ENCODE peak calls at places on chromosomes 13 and 19, in eight cellular contexts. O is PC-3, C is GM23338, G is MM.1S, M is hepatocyte, S is OCI-LY7, L is HCT116, X is SK-N-SH. W is an unnamed sample. For H3K4me1, the result is how much of the 10 kb centered on the place peaks cover.

GRCh38 chr19:56538761-56539263 is at the start of gene ZFP28:
- DNase-seq in O (no peak), C (peak), G (no peak), M (no peak), S (no peak), L (no peak), X (peak), W (no peak)

GRCh38 chr19:4403005-4403761 is 743 bp downstream of the CHAF1A start:
- DNase-seq in O (peak), C (peak), G (peak), M (no peak), S (peak), L (no peak), X (no peak), W (peak)

GRCh38 chr13:18991054-18991453 is 190.6 kb downstream of the TUBA3C start:
- DNase-seq in O (no peak), C (no peak), G (no peak), M (no peak), S (no peak), L (no peak), X (no peak), W (no peak)

GRCh38 chr19:495440-496332 is 600 bp upstream of the MADCAM1 start:
- DNase-seq in O (peak), C (peak), G (no peak), M (peak), S (no peak), L (no peak), X (peak), W (peak)

GRCh38 chr13:100100115-100100879 is 11.4 kb downstream of the PCCA start:
- DNase-seq in O (peak), C (no peak), G (no peak), M (peak), S (no peak), L (no peak), X (no peak), W (no peak)

GRCh38 chr13:53775807-53776206 is 747.2 kb downstream of the OLFM4 start:
- DNase-seq in O (peak), C (peak), G (no peak), M (no peak), S (no peak), L (no peak), X (no peak), W (no peak)

GRCh38 chr13:89239361-89240127 is 1568.4 kb downstream of the SLITRK5 start:
- DNase-seq in O (peak), C (no peak), G (no peak), M (no peak), S (no peak), L (no peak), X (no peak), W (no peak)

GRCh38 chr13:101449971-101450748 is 2.3 kb upstream of the ITGBL1 start:
- DNase-seq in O (peak), C (no peak), G (no peak), M (no peak), S (no peak), L (peak), X (no peak), W (no peak)

GRCh38 chr13:54185785-54186184 is 1157.2 kb downstream of the OLFM4 start:
- DNase-seq in O (peak), C (peak), G (no peak), M (peak), S (no peak), L (no peak), X (no peak), W (peak)

GRCh38 chr13:22936228-22936627 is 244.6 kb upstream of the SGCG start:
- DNase-seq in O (no peak), C (peak), G (no peak), M (no peak), S (no peak), L (no peak), X (no peak), W (no peak)
- TF ChIP-seq EZH2phosphoT487 in O (no peak), C (no peak), G (no peak), M (no peak), S (no peak), L (no peak), X (no peak), W (no peak)

DNA sequence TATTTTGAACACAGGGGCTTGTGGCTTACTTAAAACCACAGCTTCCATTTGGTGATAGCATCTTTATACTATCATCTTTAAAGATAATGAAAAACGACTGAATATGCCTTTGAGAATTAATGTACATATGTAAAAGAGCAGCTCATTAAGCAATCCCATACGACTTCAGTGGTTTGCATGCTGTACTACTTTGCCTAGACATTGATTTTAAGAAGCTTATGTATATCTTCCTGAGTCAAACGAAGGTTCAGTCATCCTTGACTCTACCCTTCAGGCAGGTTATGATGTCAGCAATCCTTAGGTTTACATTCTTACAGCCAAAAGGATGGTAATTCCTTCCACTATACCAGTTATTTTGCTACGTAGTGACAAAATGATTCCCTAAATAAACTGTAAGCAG is 40.7 kb downstream of the BRD4 start:
- DNase-seq in O (no peak), C (no peak), G (no peak), M (no peak), S (no peak), L (no peak), X (no peak), W (no peak)
- H3K4me1 ChIP-seq in O (under half), C (half or more), G (half or more), M (half or more), S (half or more), L (under half), X (half or more), W (under half)

DNA sequence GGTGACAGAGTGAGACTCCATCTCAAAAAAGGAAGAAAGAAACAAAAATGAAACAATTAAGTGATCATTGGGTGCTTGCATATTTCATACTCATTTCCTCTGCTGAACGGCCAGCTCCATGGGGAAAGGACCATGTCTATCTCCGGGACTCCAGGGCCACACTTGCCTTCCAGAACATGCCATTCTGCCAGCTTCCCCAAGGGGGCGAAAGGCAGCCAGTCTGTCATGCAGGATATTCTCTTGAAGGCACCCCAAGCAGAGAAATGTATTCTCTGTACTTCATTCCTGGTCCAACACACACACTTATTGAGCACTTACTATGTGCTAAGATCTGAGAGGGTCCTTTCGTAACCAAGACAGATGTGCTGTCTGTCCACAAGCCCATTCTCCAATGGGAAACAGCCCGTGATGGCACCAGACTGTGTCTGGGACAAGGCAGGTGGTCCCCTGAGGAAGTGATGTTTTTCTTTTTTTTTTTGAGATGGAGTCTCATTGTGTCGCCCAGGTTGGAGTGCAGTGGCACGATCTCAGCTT is 10.2 kb upstream of the CARM1 start:
- DNase-seq in O (peak), C (peak), G (no peak), M (no peak), S (peak), L (peak), X (no peak), W (peak)
- TF ChIP-seq CTCF in O (peak), C (peak), G (peak), M (peak), S (peak), L (peak), X (peak), W (peak)

DNA sequence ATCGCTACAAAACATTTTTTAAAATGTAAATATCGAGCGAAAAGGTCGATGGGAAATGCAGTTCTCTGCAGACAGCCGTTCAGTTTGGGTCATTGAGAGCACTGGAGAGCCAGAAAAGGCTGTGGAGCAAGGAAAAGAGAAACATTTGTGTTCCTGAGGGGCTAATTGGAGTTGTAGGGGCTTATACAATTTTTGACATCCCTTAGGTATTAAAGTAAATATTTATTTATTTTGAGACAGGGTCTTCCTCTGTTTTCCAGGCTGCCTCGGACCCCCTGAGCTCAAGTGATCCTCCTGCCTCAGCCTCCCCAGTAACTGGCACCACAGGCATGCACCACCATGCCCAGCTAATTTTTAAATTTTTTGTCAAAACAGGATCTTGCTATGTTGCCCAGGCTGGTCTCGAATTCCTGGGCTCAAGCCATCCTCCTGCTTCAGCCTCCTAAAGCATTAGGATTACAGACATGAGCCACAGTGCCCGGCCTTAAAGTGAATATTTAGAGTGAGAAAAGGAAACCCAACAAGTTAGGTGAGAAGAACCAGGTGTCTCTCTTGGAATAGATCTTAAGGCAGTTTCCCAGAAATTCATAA is 825 bp upstream of the YIF1B start:
- DNase-seq in O (no peak), C (no peak), G (no peak), M (no peak), S (no peak), L (no peak), X (no peak), W (no peak)
- TF ChIP-seq EZH2phosphoT487 in O (no peak), C (no peak), G (no peak), M (no peak), S (no peak), L (no peak), X (no peak), W (no peak)